ENCODE peak calls at places on chromosomes 2 and 18, in four cellular contexts. R is naive thymus-derived CD8-positive, alpha-beta T cell; S is NCI-H774; G is stimulated activated CD4-positive, alpha-beta T cell treated with anti-CD3 and anti-CD28 coated beads, Interleukin-15, amount 100 ng/mL, for 1 hour. D is an unnamed sample.

GRCh38 chr2:231708773-231709635 is 679 bp downstream of the PTMA start:
- DNase-seq in R (peak), S (peak), G (peak), D (no peak)

GRCh38 chr2:193584001-193584400 is 1389.3 kb upstream of the TMEFF2 start:
- DNase-seq in R (no peak), S (no peak), G (no peak), D (no peak)

GRCh38 chr2:182668671-182669070 is 47.4 kb upstream of the DNAJC10 start:
- DNase-seq in R (no peak), S (peak), G (no peak), D (no peak)

GRCh38 chr2:222837643-222838056 is 23.2 kb upstream of the ACSL3 start:
- DNase-seq in R (no peak), S (no peak), G (no peak), D (no peak)

GRCh38 chr2:67322361-67323001 is 74.7 kb upstream of the ETAA1 start:
- DNase-seq in R (no peak), S (peak), G (no peak), D (no peak)

GRCh38 chr2:56185582-56186046 is 1.8 kb downstream of the CCDC85A start:
- DNase-seq in R (no peak), S (no peak), G (no peak), D (no peak)

GRCh38 chr2:149799296-149799695 is 211.7 kb upstream of the MMADHC start:
- DNase-seq in R (no peak), S (no peak), G (no peak), D (no peak)

GRCh38 chr2:138641277-138641676 is 138.9 kb downstream of the NXPH2 start:
- DNase-seq in R (no peak), S (no peak), G (no peak), D (no peak)

GRCh38 chr18:60202702-60203101 is 169.9 kb downstream of the MC4R start:
- DNase-seq in R (no peak), S (no peak), G (no peak), D (no peak)

GRCh38 chr18:63997606-63998005 is 27.7 kb downstream of the SERPINB8 start:
- DNase-seq in R (no peak), S (no peak), G (no peak), D (no peak)

GRCh38 chr2:216031960-216032689 is 18.8 kb upstream of the MREG start:
- DNase-seq in R (no peak), S (no peak), G (no peak), D (no peak)

GRCh38 chr18:53906681-53907080 is 317.8 kb downstream of the MBD2 start:
- DNase-seq in R (no peak), S (no peak), G (no peak), D (no peak)

GRCh38 chr18:32469190-32469611 is 1.5 kb downstream of the GAREM1 start:
- DNase-seq in R (no peak), S (no peak), G (no peak), D (no peak)

GRCh38 chr2:39550701-39551285 is 113.7 kb upstream of the MAP4K3 start:
- DNase-seq in R (no peak), S (no peak), G (no peak), D (no peak)

GRCh38 chr2:42979416-42979869 is 187.1 kb upstream of the HAAO start:
- DNase-seq in R (no peak), S (no peak), G (no peak), D (no peak)

GRCh38 chr18:52352920-52353319 is 12.9 kb downstream of the DCC start:
- DNase-seq in R (no peak), S (no peak), G (no peak), D (no peak)

GRCh38 chr2:207256026-207256425 is 90.3 kb upstream of the KLF7 start:
- DNase-seq in R (no peak), S (no peak), G (no peak), D (no peak)